ENCODE peak calls at places on chromosomes 4 and X, in ten cellular contexts. One of them, this sample, is unnamed.
A peak's percentile ranks its signal among the peaks of the same experiment; 100 is the strongest.

GRCh38 chr4:40763228-40763716 is 13.5 kb downstream of the NSUN7 start:
- DNase-seq in esophagus squamous epithelium: no peak
- DNase-seq in astrocyte: peak; percentile 25
- DNase-seq in SJSA1: no peak
- DNase-seq in left ventricle myocardium inferior: no peak
- DNase-seq in Peyer's patch: no peak
- DNase-seq in heart right ventricle: no peak
- DNase-seq in naive thymus-derived CD4-positive, alpha-beta T cell: peak; percentile 50
- DNase-seq in MM.1S: peak; percentile 92
- DNase-seq in mammary epithelial cell: peak; percentile 40
- DNase-seq in this sample: no peak

GRCh38 chr4:177119693-177120092 is 190.0 kb upstream of the NEIL3 start:
- DNase-seq in left ventricle myocardium inferior: no peak
- DNase-seq in astrocyte: peak; percentile 16
- DNase-seq in mammary epithelial cell: no peak
- DNase-seq in heart right ventricle: no peak
- DNase-seq in SJSA1: no peak
- DNase-seq in naive thymus-derived CD4-positive, alpha-beta T cell: no peak
- DNase-seq in esophagus squamous epithelium: no peak
- DNase-seq in Peyer's patch: no peak
- DNase-seq in MM.1S: no peak
- DNase-seq in this sample: no peak

GRCh38 chr4:138673053-138673452 is 342.5 kb upstream of the NOCT start:
- DNase-seq in SJSA1: no peak
- DNase-seq in heart right ventricle: no peak
- DNase-seq in astrocyte: no peak
- DNase-seq in MM.1S: no peak
- DNase-seq in mammary epithelial cell: no peak
- DNase-seq in naive thymus-derived CD4-positive, alpha-beta T cell: no peak
- DNase-seq in esophagus squamous epithelium: no peak
- DNase-seq in left ventricle myocardium inferior: no peak
- DNase-seq in Peyer's patch: no peak
- DNase-seq in this sample: no peak

GRCh38 chr4:1506956-1507721 is 100.9 kb upstream of the NKX1-1 start:
- DNase-seq in astrocyte: no peak
- DNase-seq in Peyer's patch: no peak
- DNase-seq in esophagus squamous epithelium: no peak
- DNase-seq in naive thymus-derived CD4-positive, alpha-beta T cell: peak; percentile 3
- DNase-seq in mammary epithelial cell: no peak
- DNase-seq in SJSA1: no peak
- DNase-seq in heart right ventricle: no peak
- DNase-seq in MM.1S: no peak
- DNase-seq in left ventricle myocardium inferior: no peak
- DNase-seq in this sample: no peak

GRCh38 chr4:184937030-184937710 is 81.1 kb upstream of the HELT start:
- DNase-seq in mammary epithelial cell: no peak
- DNase-seq in esophagus squamous epithelium: no peak
- DNase-seq in astrocyte: no peak
- DNase-seq in heart right ventricle: no peak
- DNase-seq in Peyer's patch: no peak
- DNase-seq in MM.1S: no peak
- DNase-seq in left ventricle myocardium inferior: no peak
- DNase-seq in naive thymus-derived CD4-positive, alpha-beta T cell: no peak
- DNase-seq in SJSA1: no peak
- DNase-seq in this sample: no peak

GRCh38 chrX:101749436-101749835 is 89.8 kb upstream of the ARMCX2 start:
- DNase-seq in heart right ventricle: no peak
- DNase-seq in astrocyte: peak; percentile 1
- DNase-seq in naive thymus-derived CD4-positive, alpha-beta T cell: no peak
- DNase-seq in esophagus squamous epithelium: no peak
- DNase-seq in Peyer's patch: no peak
- DNase-seq in left ventricle myocardium inferior: no peak
- DNase-seq in mammary epithelial cell: no peak
- DNase-seq in MM.1S: no peak
- DNase-seq in SJSA1: no peak
- DNase-seq in this sample: no peak

GRCh38 chr4:76430519-76431388 is 4.3 kb upstream of the SHROOM3 start:
- DNase-seq in astrocyte: peak; percentile 34
- DNase-seq in Peyer's patch: no peak
- DNase-seq in MM.1S: peak; percentile 79
- DNase-seq in mammary epithelial cell: peak; percentile 23
- DNase-seq in SJSA1: no peak
- DNase-seq in esophagus squamous epithelium: no peak
- DNase-seq in naive thymus-derived CD4-positive, alpha-beta T cell: no peak
- DNase-seq in heart right ventricle: no peak
- DNase-seq in left ventricle myocardium inferior: no peak
- DNase-seq in this sample: peak; percentile 15

GRCh38 chr4:143254479-143255216 is 69.9 kb downstream of the USP38 start:
- DNase-seq in heart right ventricle: no peak
- DNase-seq in mammary epithelial cell: no peak
- DNase-seq in left ventricle myocardium inferior: no peak
- DNase-seq in SJSA1: no peak
- DNase-seq in MM.1S: no peak
- DNase-seq in Peyer's patch: no peak
- DNase-seq in esophagus squamous epithelium: no peak
- DNase-seq in astrocyte: no peak
- DNase-seq in naive thymus-derived CD4-positive, alpha-beta T cell: no peak
- DNase-seq in this sample: no peak

GRCh38 chr4:165873298-165874071 is 448 bp downstream of the TLL1 start:
- DNase-seq in esophagus squamous epithelium: no peak
- DNase-seq in left ventricle myocardium inferior: peak; percentile 24
- DNase-seq in heart right ventricle: peak; percentile 36
- DNase-seq in mammary epithelial cell: peak; percentile 56
- DNase-seq in MM.1S: peak; percentile 57
- DNase-seq in Peyer's patch: no peak
- DNase-seq in naive thymus-derived CD4-positive, alpha-beta T cell: no peak
- DNase-seq in SJSA1: no peak
- DNase-seq in astrocyte: peak; percentile 13
- DNase-seq in this sample: no peak

GRCh38 chr4:165875446-165875845 is 2.4 kb downstream of the TLL1 start:
- DNase-seq in left ventricle myocardium inferior: no peak
- DNase-seq in Peyer's patch: no peak
- DNase-seq in astrocyte: no peak
- DNase-seq in MM.1S: no peak
- DNase-seq in mammary epithelial cell: no peak
- DNase-seq in esophagus squamous epithelium: no peak
- DNase-seq in heart right ventricle: no peak
- DNase-seq in naive thymus-derived CD4-positive, alpha-beta T cell: no peak
- DNase-seq in SJSA1: no peak
- DNase-seq in this sample: no peak

GRCh38 chr4:165872443-165873297 is at the start of gene TLL1:
- DNase-seq in MM.1S: no peak
- DNase-seq in astrocyte: peak; percentile 16
- DNase-seq in naive thymus-derived CD4-positive, alpha-beta T cell: no peak
- DNase-seq in left ventricle myocardium inferior: no peak
- DNase-seq in esophagus squamous epithelium: no peak
- DNase-seq in Peyer's patch: no peak
- DNase-seq in heart right ventricle: peak; percentile 15
- DNase-seq in mammary epithelial cell: peak; percentile 45
- DNase-seq in SJSA1: no peak
- DNase-seq in this sample: no peak

GRCh38 chr4:165874072-165874798 is 1.2 kb downstream of the TLL1 start:
- DNase-seq in naive thymus-derived CD4-positive, alpha-beta T cell: no peak
- DNase-seq in Peyer's patch: no peak
- DNase-seq in MM.1S: no peak
- DNase-seq in mammary epithelial cell: peak; percentile 50
- DNase-seq in astrocyte: no peak
- DNase-seq in esophagus squamous epithelium: no peak
- DNase-seq in left ventricle myocardium inferior: peak; percentile 12
- DNase-seq in SJSA1: no peak
- DNase-seq in heart right ventricle: no peak
- DNase-seq in this sample: no peak

GRCh38 chr4:165874799-165875371 is 1.8 kb downstream of the TLL1 start:
- DNase-seq in SJSA1: no peak
- DNase-seq in left ventricle myocardium inferior: peak; percentile 19
- DNase-seq in mammary epithelial cell: peak; percentile 34
- DNase-seq in naive thymus-derived CD4-positive, alpha-beta T cell: no peak
- DNase-seq in MM.1S: no peak
- DNase-seq in astrocyte: no peak
- DNase-seq in heart right ventricle: peak; percentile 36
- DNase-seq in esophagus squamous epithelium: no peak
- DNase-seq in Peyer's patch: no peak
- DNase-seq in this sample: no peak
- H3K4me3 ChIP-seq in SJSA1: no peak overlapping the region
- H3K4me3 ChIP-seq in left ventricle myocardium inferior: peak overlapping the region; percentile 73
- H3K4me3 ChIP-seq in mammary epithelial cell: peak overlapping the region; percentile 92
- H3K4me3 ChIP-seq in naive thymus-derived CD4-positive, alpha-beta T cell: no peak overlapping the region
- H3K4me3 ChIP-seq in MM.1S: no peak overlapping the region
- H3K4me3 ChIP-seq in astrocyte: peak overlapping the region; percentile 64
- H3K4me3 ChIP-seq in heart right ventricle: peak overlapping the region; percentile 67
- H3K4me3 ChIP-seq in esophagus squamous epithelium: peak overlapping the region; percentile 39
- H3K4me3 ChIP-seq in Peyer's patch: no peak overlapping the region
- H3K4me3 ChIP-seq in this sample: no peak overlapping the region

GRCh38 chr4:48590884-48591283 is 100.8 kb downstream of the ZAR1 start:
- DNase-seq in MM.1S: no peak
- DNase-seq in naive thymus-derived CD4-positive, alpha-beta T cell: no peak
- DNase-seq in mammary epithelial cell: no peak
- DNase-seq in astrocyte: no peak
- DNase-seq in esophagus squamous epithelium: no peak
- DNase-seq in left ventricle myocardium inferior: no peak
- DNase-seq in Peyer's patch: no peak
- DNase-seq in heart right ventricle: no peak
- DNase-seq in SJSA1: no peak
- DNase-seq in this sample: no peak

GRCh38 chr4:48585401-48585800 is 95.3 kb downstream of the ZAR1 start:
- DNase-seq in Peyer's patch: no peak
- DNase-seq in astrocyte: no peak
- DNase-seq in SJSA1: no peak
- DNase-seq in mammary epithelial cell: no peak
- DNase-seq in heart right ventricle: no peak
- DNase-seq in naive thymus-derived CD4-positive, alpha-beta T cell: no peak
- DNase-seq in esophagus squamous epithelium: no peak
- DNase-seq in MM.1S: no peak
- DNase-seq in left ventricle myocardium inferior: no peak
- DNase-seq in this sample: no peak

GRCh38 chr4:48594185-48594584 is 104.1 kb downstream of the ZAR1 start:
- DNase-seq in mammary epithelial cell: no peak
- DNase-seq in SJSA1: no peak
- DNase-seq in Peyer's patch: no peak
- DNase-seq in esophagus squamous epithelium: no peak
- DNase-seq in astrocyte: no peak
- DNase-seq in heart right ventricle: peak; percentile 10
- DNase-seq in naive thymus-derived CD4-positive, alpha-beta T cell: no peak
- DNase-seq in left ventricle myocardium inferior: no peak
- DNase-seq in MM.1S: no peak
- DNase-seq in this sample: no peak

GRCh38 chr4:48591372-48591771 is 101.3 kb downstream of the ZAR1 start:
- DNase-seq in left ventricle myocardium inferior: no peak
- DNase-seq in SJSA1: no peak
- DNase-seq in naive thymus-derived CD4-positive, alpha-beta T cell: no peak
- DNase-seq in MM.1S: no peak
- DNase-seq in Peyer's patch: no peak
- DNase-seq in heart right ventricle: no peak
- DNase-seq in esophagus squamous epithelium: no peak
- DNase-seq in mammary epithelial cell: no peak
- DNase-seq in astrocyte: no peak
- DNase-seq in this sample: no peak

GRCh38 chr4:48588230-48588943 is 98.3 kb downstream of the ZAR1 start:
- DNase-seq in naive thymus-derived CD4-positive, alpha-beta T cell: no peak
- DNase-seq in left ventricle myocardium inferior: no peak
- DNase-seq in heart right ventricle: no peak
- DNase-seq in SJSA1: no peak
- DNase-seq in Peyer's patch: no peak
- DNase-seq in MM.1S: no peak
- DNase-seq in mammary epithelial cell: no peak
- DNase-seq in astrocyte: no peak
- DNase-seq in esophagus squamous epithelium: no peak
- DNase-seq in this sample: no peak
- H3K36me3 ChIP-seq in naive thymus-derived CD4-positive, alpha-beta T cell: peaks cover 16% of the 10 kb centered on the region
- H3K36me3 ChIP-seq in left ventricle myocardium inferior: peaks cover 61% of the 10 kb centered on the region
- H3K36me3 ChIP-seq in heart right ventricle: peaks cover 83% of the 10 kb centered on the region
- H3K36me3 ChIP-seq in SJSA1: peaks cover 3% of the 10 kb centered on the region
- H3K36me3 ChIP-seq in Peyer's patch: peaks cover 70% of the 10 kb centered on the region
- H3K36me3 ChIP-seq in MM.1S: no peaks in the 10 kb centered on the region
- H3K36me3 ChIP-seq in mammary epithelial cell: peaks cover 16% of the 10 kb centered on the region
- H3K36me3 ChIP-seq in astrocyte: peaks cover 19% of the 10 kb centered on the region
- H3K36me3 ChIP-seq in esophagus squamous epithelium: no peaks in the 10 kb centered on the region
- H3K36me3 ChIP-seq in this sample: peaks cover 17% of the 10 kb centered on the region

GRCh38 chr4:151672996-151673395 is 87.8 kb downstream of the GATB start:
- DNase-seq in Peyer's patch: no peak
- DNase-seq in naive thymus-derived CD4-positive, alpha-beta T cell: no peak
- DNase-seq in left ventricle myocardium inferior: no peak
- DNase-seq in mammary epithelial cell: no peak
- DNase-seq in esophagus squamous epithelium: no peak
- DNase-seq in astrocyte: no peak
- DNase-seq in SJSA1: no peak
- DNase-seq in MM.1S: no peak
- DNase-seq in heart right ventricle: no peak
- DNase-seq in this sample: no peak
- H3K4me1 ChIP-seq in Peyer's patch: no peaks in the 10 kb centered on the region
- H3K4me1 ChIP-seq in naive thymus-derived CD4-positive, alpha-beta T cell: no peaks in the 10 kb centered on the region
- H3K4me1 ChIP-seq in left ventricle myocardium inferior: peaks cover 44% of the 10 kb centered on the region
- H3K4me1 ChIP-seq in mammary epithelial cell: peaks cover 45% of the 10 kb centered on the region
- H3K4me1 ChIP-seq in esophagus squamous epithelium: peaks cover 11% of the 10 kb centered on the region
- H3K4me1 ChIP-seq in astrocyte: peaks cover 14% of the 10 kb centered on the region
- H3K4me1 ChIP-seq in SJSA1: no peaks in the 10 kb centered on the region
- H3K4me1 ChIP-seq in MM.1S: no peaks in the 10 kb centered on the region
- H3K4me1 ChIP-seq in heart right ventricle: peaks cover 18% of the 10 kb centered on the region
- H3K4me1 ChIP-seq in this sample: no peaks in the 10 kb centered on the region

GRCh38 chr4:67721770-67722597 is 21.0 kb upstream of the UBA6 start:
- DNase-seq in mammary epithelial cell: peak; percentile 95
- DNase-seq in left ventricle myocardium inferior: no peak
- DNase-seq in naive thymus-derived CD4-positive, alpha-beta T cell: no peak
- DNase-seq in MM.1S: no peak
- DNase-seq in SJSA1: peak; percentile 69
- DNase-seq in Peyer's patch: no peak
- DNase-seq in esophagus squamous epithelium: no peak
- DNase-seq in heart right ventricle: no peak
- DNase-seq in astrocyte: peak; percentile 76
- DNase-seq in this sample: no peak

GRCh38 chr4:67723949-67724348 is 23.0 kb upstream of the UBA6 start:
- DNase-seq in SJSA1: no peak
- DNase-seq in Peyer's patch: no peak
- DNase-seq in esophagus squamous epithelium: no peak
- DNase-seq in mammary epithelial cell: no peak
- DNase-seq in naive thymus-derived CD4-positive, alpha-beta T cell: no peak
- DNase-seq in left ventricle myocardium inferior: no peak
- DNase-seq in astrocyte: no peak
- DNase-seq in MM.1S: no peak
- DNase-seq in heart right ventricle: no peak
- DNase-seq in this sample: no peak

GRCh38 chr4:67725132-67725531 is 24.2 kb upstream of the UBA6 start:
- DNase-seq in esophagus squamous epithelium: no peak
- DNase-seq in mammary epithelial cell: peak; percentile 93
- DNase-seq in left ventricle myocardium inferior: no peak
- DNase-seq in heart right ventricle: no peak
- DNase-seq in astrocyte: peak; percentile 65
- DNase-seq in Peyer's patch: no peak
- DNase-seq in naive thymus-derived CD4-positive, alpha-beta T cell: no peak
- DNase-seq in MM.1S: no peak
- DNase-seq in SJSA1: no peak
- DNase-seq in this sample: no peak

GRCh38 chr4:67727124-67727850 is 26.3 kb upstream of the UBA6 start:
- DNase-seq in esophagus squamous epithelium: no peak
- DNase-seq in left ventricle myocardium inferior: no peak
- DNase-seq in MM.1S: peak; percentile 55
- DNase-seq in SJSA1: no peak
- DNase-seq in mammary epithelial cell: peak; percentile 92
- DNase-seq in astrocyte: peak; percentile 90
- DNase-seq in heart right ventricle: no peak
- DNase-seq in naive thymus-derived CD4-positive, alpha-beta T cell: no peak
- DNase-seq in Peyer's patch: no peak
- DNase-seq in this sample: no peak

DNA sequence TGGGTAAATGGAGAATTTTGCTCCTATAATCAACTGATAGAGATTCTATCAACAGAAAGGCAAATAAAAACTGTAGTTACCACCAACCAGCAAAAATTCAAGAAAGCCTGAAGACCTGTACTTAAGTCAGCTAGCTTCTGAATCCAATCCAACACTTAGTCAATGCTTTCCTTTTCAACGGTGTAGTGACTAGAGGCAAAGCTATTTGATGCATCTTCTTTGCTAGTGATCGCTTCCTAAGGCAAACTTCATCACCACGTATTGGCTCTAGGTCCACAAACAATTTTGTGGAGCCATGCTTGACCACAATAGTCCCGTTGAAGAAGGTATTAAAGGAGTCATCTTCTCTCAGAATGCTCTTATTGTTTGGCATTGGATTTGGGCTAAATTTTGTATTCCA is 25.0 kb upstream of the UBA6 start:
- DNase-seq in SJSA1: no peak
- DNase-seq in heart right ventricle: no peak
- DNase-seq in astrocyte: peak; percentile 90
- DNase-seq in left ventricle myocardium inferior: no peak
- DNase-seq in naive thymus-derived CD4-positive, alpha-beta T cell: no peak
- DNase-seq in mammary epithelial cell: peak; percentile 78
- DNase-seq in MM.1S: no peak
- DNase-seq in Peyer's patch: no peak
- DNase-seq in esophagus squamous epithelium: no peak
- DNase-seq in this sample: no peak
- H3K4me3 ChIP-seq in SJSA1: no peak overlapping the region
- H3K4me3 ChIP-seq in heart right ventricle: no peak overlapping the region
- H3K4me3 ChIP-seq in astrocyte: no peak overlapping the region
- H3K4me3 ChIP-seq in left ventricle myocardium inferior: no peak overlapping the region
- H3K4me3 ChIP-seq in naive thymus-derived CD4-positive, alpha-beta T cell: no peak overlapping the region
- H3K4me3 ChIP-seq in mammary epithelial cell: no peak overlapping the region
- H3K4me3 ChIP-seq in MM.1S: no peak overlapping the region
- H3K4me3 ChIP-seq in Peyer's patch: no peak overlapping the region
- H3K4me3 ChIP-seq in esophagus squamous epithelium: no peak overlapping the region
- H3K4me3 ChIP-seq in this sample: no peak overlapping the region